ENCODE peak calls at places on chromosomes 2 and 18, in four cellular contexts. One of them, this sample, is unnamed.

GRCh38 chr2:157901325-157901724 is 25.2 kb upstream of the ACVR1 start:
- DNase-seq in neuronal stem cell: no peak
- DNase-seq in H1: no peak
- DNase-seq in mesendoderm: peak; percentile 45
- DNase-seq in this sample: no peak

GRCh38 chr2:235461763-235462414 is 32.0 kb upstream of the AGAP1 start:
- DNase-seq in mesendoderm: no peak
- DNase-seq in neuronal stem cell: no peak
- DNase-seq in H1: no peak
- DNase-seq in this sample: no peak

GRCh38 chr2:47767880-47768609 is 14.9 kb upstream of the MSH6 start:
- DNase-seq in mesendoderm: peak; percentile 63
- DNase-seq in neuronal stem cell: peak; percentile 59
- DNase-seq in H1: peak; percentile 54
- DNase-seq in this sample: peak; percentile 30

GRCh38 chr2:177078843-177079242 is 133.8 kb upstream of the HNRNPA3 start:
- DNase-seq in H1: no peak
- DNase-seq in neuronal stem cell: no peak
- DNase-seq in mesendoderm: peak; percentile 11
- DNase-seq in this sample: no peak

GRCh38 chr2:132448771-132449170 is 32.2 kb downstream of the GPR39 start:
- DNase-seq in H1: no peak
- DNase-seq in neuronal stem cell: no peak
- DNase-seq in mesendoderm: peak; percentile 56
- DNase-seq in this sample: peak; percentile 55

GRCh38 chr2:144493027-144493809 is 26.7 kb downstream of the ZEB2 start:
- DNase-seq in neuronal stem cell: no peak
- DNase-seq in mesendoderm: no peak
- DNase-seq in H1: no peak
- DNase-seq in this sample: no peak

GRCh38 chr2:206086683-206087350 is 843 bp upstream of the INO80D start:
- DNase-seq in neuronal stem cell: no peak
- DNase-seq in mesendoderm: no peak
- DNase-seq in H1: no peak
- DNase-seq in this sample: no peak

GRCh38 chr2:181036848-181037603 is 56.6 kb downstream of the UBE2E3 start:
- DNase-seq in mesendoderm: no peak
- DNase-seq in H1: no peak
- DNase-seq in neuronal stem cell: no peak
- DNase-seq in this sample: peak; percentile 80

GRCh38 chr2:241118727-241119505 is 16.8 kb upstream of the MTERF4 start:
- DNase-seq in mesendoderm: no peak
- DNase-seq in H1: no peak
- DNase-seq in neuronal stem cell: no peak
- DNase-seq in this sample: no peak

GRCh38 chr2:196276421-196276820 is 105.0 kb upstream of the STK17B start:
- DNase-seq in H1: no peak
- DNase-seq in neuronal stem cell: no peak
- DNase-seq in mesendoderm: no peak
- DNase-seq in this sample: no peak

GRCh38 chr2:185618630-185619029 is 120.0 kb upstream of the FSIP2 start:
- DNase-seq in H1: no peak
- DNase-seq in neuronal stem cell: no peak
- DNase-seq in mesendoderm: peak; percentile 33
- DNase-seq in this sample: no peak

GRCh38 chr2:20422679-20423271 is 24.1 kb upstream of the RHOB start:
- DNase-seq in neuronal stem cell: no peak
- DNase-seq in H1: no peak
- DNase-seq in mesendoderm: peak; percentile 53
- DNase-seq in this sample: peak; percentile 51

GRCh38 chr2:177279847-177280246 is 15.3 kb upstream of the NFE2L2 start:
- DNase-seq in neuronal stem cell: no peak
- DNase-seq in mesendoderm: no peak
- DNase-seq in H1: no peak
- DNase-seq in this sample: no peak

GRCh38 chr2:10993001-10993481 is 81.3 kb downstream of the KCNF1 start:
- DNase-seq in neuronal stem cell: no peak
- DNase-seq in H1: no peak
- DNase-seq in mesendoderm: no peak
- DNase-seq in this sample: peak; percentile 28

GRCh38 chr2:101330253-101330921 is 21.9 kb upstream of the RNF149 start:
- DNase-seq in neuronal stem cell: no peak
- DNase-seq in mesendoderm: peak; percentile 84
- DNase-seq in H1: no peak
- DNase-seq in this sample: no peak

GRCh38 chr2:217912030-217913024 is 90.5 kb downstream of the TNS1 start:
- DNase-seq in H1: no peak
- DNase-seq in neuronal stem cell: no peak
- DNase-seq in mesendoderm: peak; percentile 31
- DNase-seq in this sample: no peak

DNA sequence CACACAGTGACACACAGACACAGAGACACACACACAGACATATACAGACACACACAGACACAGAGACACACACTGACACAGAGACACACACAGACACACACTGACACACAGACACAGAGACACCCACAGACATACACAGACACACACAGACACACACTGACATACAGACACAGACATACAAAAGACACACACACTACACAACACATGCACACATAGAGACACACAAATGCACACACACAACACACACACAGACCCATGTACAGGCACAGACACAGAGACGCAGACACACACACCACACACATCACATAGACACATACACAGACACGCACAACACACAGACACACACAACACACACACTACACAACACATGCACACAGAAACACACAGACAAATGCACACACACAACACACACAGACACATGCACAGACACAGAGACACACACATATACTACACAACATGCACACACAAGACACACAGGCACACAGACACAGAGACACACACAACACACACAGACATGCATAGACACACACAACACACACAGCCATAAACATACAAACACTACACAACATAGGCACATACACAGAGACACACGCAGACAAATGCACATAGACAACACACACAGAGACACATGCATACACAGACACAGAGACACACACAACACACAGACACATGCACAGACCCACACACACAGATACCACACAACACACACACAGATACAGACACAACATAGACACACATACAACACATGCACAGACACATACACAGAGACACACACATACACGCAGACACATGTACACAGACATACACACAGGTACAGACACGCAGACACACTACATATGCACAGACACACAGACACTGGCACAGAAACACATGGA is 120.5 kb downstream of the BCL2 start:
- DNase-seq in mesendoderm: no peak
- DNase-seq in neuronal stem cell: no peak
- DNase-seq in H1: no peak
- DNase-seq in this sample: no peak
- H3K23ac ChIP-seq in mesendoderm: peak overlapping the region; percentile 31
- H3K23ac ChIP-seq in neuronal stem cell: no peak overlapping the region
- H3K23ac ChIP-seq in H1: no peak overlapping the region
- H3K23ac ChIP-seq in this sample: peak overlapping the region; percentile 24

DNA sequence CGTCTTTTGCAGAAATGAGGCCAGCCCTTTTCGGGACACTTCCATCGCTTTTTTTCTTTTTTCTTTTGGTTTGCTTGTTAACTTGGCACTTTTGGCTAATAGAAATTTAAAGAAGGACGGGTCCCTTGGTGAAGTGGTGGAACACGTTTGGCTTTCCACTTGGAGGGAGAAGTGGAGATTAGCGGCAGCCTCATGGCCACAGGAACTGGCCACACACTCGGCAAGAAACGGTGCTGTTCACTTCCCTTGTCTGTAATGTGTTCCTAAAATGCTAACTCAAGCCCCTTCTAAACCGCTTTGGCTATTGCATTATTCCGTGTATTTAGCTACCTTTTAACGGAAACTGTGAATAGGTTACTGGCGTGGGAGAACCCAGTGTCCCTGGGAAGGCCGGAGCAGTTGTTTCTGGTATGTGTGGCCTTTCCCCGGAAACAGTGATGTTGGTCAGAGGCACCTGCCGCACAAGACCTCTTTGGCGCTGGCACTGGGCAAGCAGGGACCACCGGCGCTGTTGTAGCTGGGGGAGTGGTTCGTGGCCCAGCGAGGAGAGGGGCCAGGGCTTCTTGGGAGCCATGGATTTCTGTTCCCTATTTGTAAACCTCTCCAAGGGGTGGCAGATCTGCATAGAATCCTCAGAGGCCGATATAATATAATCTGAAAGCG is 981 bp downstream of the RAMP1 start:
- DNase-seq in H1: no peak
- DNase-seq in neuronal stem cell: no peak
- DNase-seq in mesendoderm: no peak
- DNase-seq in this sample: no peak
- H3K23ac ChIP-seq in H1: no peak overlapping the region
- H3K23ac ChIP-seq in neuronal stem cell: no peak overlapping the region
- H3K23ac ChIP-seq in mesendoderm: no peak overlapping the region
- H3K23ac ChIP-seq in this sample: no peak overlapping the region

DNA sequence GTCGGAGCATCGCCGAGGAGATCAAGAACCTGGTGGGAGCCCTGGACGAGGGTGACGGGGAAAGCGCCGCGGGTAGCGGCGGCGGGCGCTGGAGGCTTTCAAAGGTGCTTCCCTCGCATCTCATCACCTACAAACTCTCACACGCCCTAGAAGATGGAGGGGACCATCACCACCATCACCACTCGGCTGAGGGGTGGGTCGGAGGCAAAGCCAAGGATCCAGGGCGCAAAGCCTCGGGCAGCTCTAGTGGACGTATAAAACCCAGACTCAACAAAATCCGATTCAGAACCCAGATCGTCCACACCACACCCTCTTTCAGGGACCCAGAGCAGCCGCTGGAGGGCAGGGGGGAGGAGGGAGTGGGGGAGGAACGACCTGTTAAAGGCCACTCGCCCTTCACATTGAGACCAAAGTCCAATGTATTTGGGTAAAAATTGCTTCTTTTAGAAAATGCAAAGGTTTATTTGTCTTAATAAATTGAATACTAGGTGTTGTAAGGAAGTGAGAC is 1.5 kb downstream of the SOWAHC start:
- DNase-seq in neuronal stem cell: no peak
- DNase-seq in H1: no peak
- DNase-seq in mesendoderm: peak; percentile 83
- DNase-seq in this sample: no peak
- H3K23ac ChIP-seq in neuronal stem cell: peak overlapping the region; percentile 99
- H3K23ac ChIP-seq in H1: no peak overlapping the region
- H3K23ac ChIP-seq in mesendoderm: no peak overlapping the region
- H3K23ac ChIP-seq in this sample: no peak overlapping the region

GRCh38 chr2:190343170-190343499 is 254 bp upstream of the INPP1 start:
- DNase-seq in mesendoderm: peak; percentile 44
- DNase-seq in neuronal stem cell: no peak
- DNase-seq in H1: no peak
- DNase-seq in this sample: no peak

GRCh38 chr2:190340369-190340768 is 3.0 kb upstream of the INPP1 start:
- DNase-seq in neuronal stem cell: peak; percentile 24
- DNase-seq in H1: no peak
- DNase-seq in mesendoderm: peak; percentile 95
- DNase-seq in this sample: no peak

GRCh38 chr2:190343500-190344274 is at the start of gene INPP1:
- DNase-seq in mesendoderm: peak; percentile 79
- DNase-seq in H1: no peak
- DNase-seq in neuronal stem cell: peak; percentile 44
- DNase-seq in this sample: peak; percentile 65

GRCh38 chr2:190344275-190344827 is 962 bp downstream of the INPP1 start:
- DNase-seq in neuronal stem cell: no peak
- DNase-seq in H1: no peak
- DNase-seq in mesendoderm: peak; percentile 78
- DNase-seq in this sample: no peak

GRCh38 chr2:190342601-190343000 is 788 bp upstream of the INPP1 start:
- DNase-seq in H1: no peak
- DNase-seq in mesendoderm: peak; percentile 65
- DNase-seq in neuronal stem cell: no peak
- DNase-seq in this sample: no peak
- H3K23ac ChIP-seq in H1: no peak overlapping the region
- H3K23ac ChIP-seq in mesendoderm: no peak overlapping the region
- H3K23ac ChIP-seq in neuronal stem cell: no peak overlapping the region
- H3K23ac ChIP-seq in this sample: no peak overlapping the region

GRCh38 chr2:191230174-191230573 is 15.0 kb upstream of the MYO1B start:
- DNase-seq in neuronal stem cell: no peak
- DNase-seq in H1: no peak
- DNase-seq in mesendoderm: no peak
- DNase-seq in this sample: peak; percentile 93
- H3K23ac ChIP-seq in neuronal stem cell: no peak overlapping the region
- H3K23ac ChIP-seq in H1: no peak overlapping the region
- H3K23ac ChIP-seq in mesendoderm: no peak overlapping the region
- H3K23ac ChIP-seq in this sample: peak overlapping the region; percentile 81

GRCh38 chr2:175743020-175743419 is 259.0 kb downstream of the LNPK start:
- DNase-seq in neuronal stem cell: no peak
- DNase-seq in H1: no peak
- DNase-seq in mesendoderm: no peak
- DNase-seq in this sample: no peak
- H3K23ac ChIP-seq in neuronal stem cell: no peak overlapping the region
- H3K23ac ChIP-seq in H1: no peak overlapping the region
- H3K23ac ChIP-seq in mesendoderm: no peak overlapping the region
- H3K23ac ChIP-seq in this sample: no peak overlapping the region

GRCh38 chr2:227933891-227934290 is 62.5 kb downstream of the DAW1 start:
- DNase-seq in H1: no peak
- DNase-seq in neuronal stem cell: peak; percentile 9
- DNase-seq in mesendoderm: peak; percentile 3
- DNase-seq in this sample: no peak
- H3K23ac ChIP-seq in H1: no peak overlapping the region
- H3K23ac ChIP-seq in neuronal stem cell: no peak overlapping the region
- H3K23ac ChIP-seq in mesendoderm: no peak overlapping the region
- H3K23ac ChIP-seq in this sample: no peak overlapping the region

This sample was measured in IMR-90.